ENCODE peak calls at places on chromosomes 11 and 22, in six cellular contexts. N is aorta, I is HCT116, E is mesenchymal stem cell, H is prostate gland, M is kidney. Y is an unnamed sample. For H3K4me1, the result is how much of the 10 kb centered on the place peaks cover.

GRCh38 chr11:45045692-45046471 is 95.2 kb upstream of the TP53I11 start:
- DNase-seq in E (peak), M (no peak), I (peak), H (no peak), N (peak), Y (peak)

GRCh38 chr11:104122008-104122635 is 41.8 kb downstream of the PDGFD start:
- DNase-seq in M (no peak), E (no peak), I (no peak), H (no peak), N (no peak), Y (no peak)

GRCh38 chr22:21738081-21738480 is 2.5 kb upstream of the YPEL1 start:
- DNase-seq in E (no peak), H (no peak), N (no peak), I (no peak), M (no peak), Y (no peak)

GRCh38 chr11:30328676-30329075 is 5.8 kb downstream of the ARL14EP start:
- DNase-seq in E (no peak), M (no peak), I (no peak), N (no peak), H (no peak), Y (no peak)

GRCh38 chr11:113241190-113242051 is 73.0 kb upstream of the TTC12 start:
- DNase-seq in N (no peak), H (no peak), I (no peak), M (no peak), E (peak), Y (no peak)

GRCh38 chr11:118366287-118366686 is 6.9 kb downstream of the UBE4A start:
- DNase-seq in E (no peak), M (no peak), N (no peak), H (peak), I (no peak), Y (no peak)

GRCh38 chr11:14722507-14722906 is 78.9 kb downstream of the PDE3B start:
- DNase-seq in M (no peak), H (no peak), I (no peak), N (no peak), E (no peak), Y (no peak)

GRCh38 chr11:134819026-134819425 is 407.0 kb upstream of the B3GAT1 start:
- DNase-seq in N (no peak), H (no peak), I (no peak), E (no peak), M (no peak), Y (no peak)

GRCh38 chr11:74699615-74700396 is 31.4 kb downstream of the CHRDL2 start:
- DNase-seq in E (no peak), M (no peak), H (no peak), I (no peak), N (no peak), Y (no peak)

GRCh38 chr11:77455740-77456139 is 18.2 kb downstream of the PAK1 start:
- DNase-seq in E (no peak), H (no peak), N (no peak), M (no peak), I (no peak), Y (no peak)

GRCh38 chr11:67374571-67375276 is 1.3 kb upstream of the CLCF1 start:
- DNase-seq in N (peak), M (peak), I (no peak), H (no peak), E (no peak), Y (peak)

GRCh38 chr22:37161442-37161841 is 11.7 kb upstream of the IL2RB start:
- DNase-seq in M (peak), E (peak), H (no peak), I (peak), N (no peak), Y (peak)

GRCh38 chr22:37156686-37157435 is 7.1 kb upstream of the IL2RB start:
- DNase-seq in E (no peak), M (peak), I (no peak), H (no peak), N (no peak), Y (no peak)

GRCh38 chr22:37157516-37158289 is 8.0 kb upstream of the IL2RB start:
- DNase-seq in E (no peak), I (peak), H (no peak), N (no peak), M (peak), Y (no peak)

GRCh38 chr22:37160037-37160436 is 10.3 kb upstream of the IL2RB start:
- DNase-seq in I (no peak), M (peak), H (no peak), E (no peak), N (no peak), Y (no peak)

DNA sequence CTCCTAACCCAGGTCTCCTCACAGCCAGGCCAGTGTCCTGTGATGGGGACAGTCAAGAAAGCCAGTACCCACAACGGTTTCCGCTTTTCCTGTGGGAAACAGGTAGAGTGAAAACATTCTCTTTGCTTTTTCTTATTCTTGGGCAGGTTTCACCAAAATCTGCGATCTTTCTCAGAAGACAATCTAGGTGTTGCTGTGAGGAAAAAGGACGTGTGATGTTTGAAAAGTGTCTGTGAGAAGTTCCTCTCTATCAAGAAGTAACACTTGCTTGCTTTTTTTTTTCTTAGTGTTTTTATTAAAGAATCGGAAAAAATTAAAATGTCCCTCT is 9.2 kb upstream of the IL2RB start:
- DNase-seq in I (no peak), N (no peak), H (no peak), M (no peak), E (no peak), Y (no peak)
- H3K4me1 ChIP-seq in I (under half), N (under half), H (under half), M (under half), E (under half), Y (under half)

GRCh38 chr11:130825621-130826020 is 90.7 kb downstream of the SNX19 start:
- DNase-seq in M (no peak), I (no peak), N (no peak), E (no peak), H (no peak), Y (no peak)

GRCh38 chr11:130828741-130829140 is 87.5 kb downstream of the SNX19 start:
- DNase-seq in M (no peak), N (peak), H (no peak), I (no peak), E (no peak), Y (no peak)

GRCh38 chr11:130829801-130830562 is 86.3 kb downstream of the SNX19 start:
- DNase-seq in H (no peak), I (no peak), M (no peak), E (no peak), N (peak), Y (no peak)

GRCh38 chr11:130826572-130826971 is 89.7 kb downstream of the SNX19 start:
- DNase-seq in N (no peak), I (no peak), H (no peak), M (no peak), E (no peak), Y (no peak)

GRCh38 chr11:130827697-130828377 is 88.4 kb downstream of the SNX19 start:
- DNase-seq in M (peak), N (peak), I (peak), E (peak), H (no peak), Y (peak)
- H3K4me1 ChIP-seq in M (under half), N (under half), I (under half), E (under half), H (under half), Y (under half)

GRCh38 chr22:20522828-20523117 is 15.4 kb downstream of the MED15 start:
- DNase-seq in E (no peak), M (no peak), I (no peak), N (no peak), H (no peak), Y (no peak)
- H3K4me1 ChIP-seq in E (under half), M (under half), I (under half), N (under half), H (under half), Y (under half)

DNA sequence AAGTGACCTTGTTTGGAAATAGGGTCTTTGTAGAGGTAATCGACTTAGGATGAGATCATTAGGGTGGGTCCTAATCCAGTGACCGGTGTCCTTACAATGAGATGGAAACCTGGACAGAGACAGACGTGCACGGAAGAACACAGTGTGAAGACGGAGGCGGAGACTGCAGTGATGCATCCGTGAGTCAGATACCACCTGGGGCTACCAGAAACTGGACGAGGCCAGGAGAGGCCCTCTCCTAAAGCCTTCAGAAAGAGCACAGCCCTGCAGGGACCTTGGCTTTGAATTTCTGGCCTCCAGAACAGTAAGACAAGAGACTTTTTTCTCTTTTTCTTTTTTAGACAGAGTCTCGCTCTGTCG is 82.5 kb downstream of the CELSR1 start:
- DNase-seq in E (no peak), I (peak), M (no peak), N (no peak), H (no peak), Y (peak)
- H3K4me1 ChIP-seq in E (half or more), I (half or more), M (under half), N (under half), H (under half), Y (under half)

GRCh38 chr11:9747816-9748215 is 83.9 kb downstream of the SWAP70 start:
- DNase-seq in E (no peak), H (no peak), M (no peak), I (no peak), N (no peak), Y (no peak)
- H3K4me1 ChIP-seq in E (under half), H (under half), M (under half), I (under half), N (under half), Y (under half)

DNA sequence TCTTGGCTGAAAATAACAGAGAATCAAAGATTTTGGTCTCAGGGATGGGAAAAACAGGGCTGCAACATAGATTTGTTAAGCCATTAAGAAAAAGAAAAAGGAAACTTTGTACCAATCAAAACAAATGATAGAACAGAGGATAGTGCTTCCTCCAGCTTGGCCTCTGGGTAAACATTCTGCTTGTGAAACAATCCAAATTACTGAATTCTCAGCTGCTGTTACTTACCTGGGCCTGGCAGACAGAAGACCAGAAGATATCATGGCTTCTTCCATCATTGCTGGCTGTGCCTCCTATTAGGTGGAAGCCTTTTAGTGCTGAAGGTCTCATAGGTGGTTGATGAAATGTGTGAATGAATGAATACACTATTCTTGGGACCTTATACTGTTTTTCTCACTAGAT is 22.1 kb downstream of the ZNRF3 start:
- DNase-seq in M (no peak), I (no peak), N (no peak), E (no peak), H (no peak), Y (no peak)
- H3K4me1 ChIP-seq in M (half or more), I (under half), N (under half), E (under half), H (under half), Y (under half)

Y was measured in PC-3.